ENCODE peak calls at places on chromosomes 11 and 22, in five cellular contexts. J, X, K, O and I are unnamed samples.
A peak's percentile ranks its signal among the peaks of the same experiment; 100 is the strongest.

GRCh38 chr11:64015935-64016468 is 19.7 kb upstream of the FLRT1 start:
- DNase-seq in K (no peak), X (no peak), J (no peak), O (no peak), I (no peak)

GRCh38 chr11:36594316-36594989 is at the start of gene IFTAP:
- DNase-seq in K (no peak), X (no peak), J (peak; percentile 88), O (peak; percentile 69), I (peak; percentile 42)

GRCh38 chr22:18994780-18995711 is 59.0 kb upstream of the PRODH start:
- DNase-seq in J (peak; percentile 61), K (no peak), O (no peak), X (no peak), I (no peak)

GRCh38 chr11:67996622-67997459 is 7.1 kb downstream of the UNC93B1 start:
- DNase-seq in K (peak; percentile 58), O (peak; percentile 76), J (peak; percentile 61), X (no peak), I (peak; percentile 75)

GRCh38 chr22:37019309-37020191 is at the start of the genes MPST and TST:
- DNase-seq in O (peak; percentile 87), J (peak; percentile 89), K (peak; percentile 83), X (peak; percentile 13), I (peak; percentile 77)

GRCh38 chr11:44104472-44105294 is 9.2 kb downstream of the EXT2 start:
- DNase-seq in X (no peak), K (no peak), O (no peak), J (no peak), I (no peak)

GRCh38 chr11:96306600-96306932 is 36.4 kb downstream of the MAML2 start:
- DNase-seq in K (no peak), X (no peak), O (no peak), J (no peak), I (no peak)

GRCh38 chr11:28903716-28904115 is 795.5 kb downstream of the METTL15 start:
- DNase-seq in X (no peak), K (no peak), J (peak; percentile 11), O (no peak), I (no peak)

GRCh38 chr11:119094816-119095065 is 6.9 kb downstream of the DPAGT1 start:
- DNase-seq in X (peak; percentile 55), J (peak; percentile 93), O (peak; percentile 93), K (peak; percentile 85), I (peak; percentile 78)

GRCh38 chr11:72643547-72643946 is 30.7 kb downstream of the PDE2A start:
- DNase-seq in O (no peak), K (no peak), X (no peak), J (no peak), I (peak; percentile 63)

GRCh38 chr11:91257593-91258170 is 966.9 kb upstream of the FAT3 start:
- DNase-seq in X (no peak), O (no peak), J (no peak), K (no peak), I (no peak)

GRCh38 chr11:77142091-77142975 is 14.3 kb downstream of the MYO7A start:
- DNase-seq in K (no peak), O (no peak), X (no peak), J (no peak), I (no peak)

GRCh38 chr11:74742070-74742469 is 6.6 kb upstream of the RNF169 start:
- DNase-seq in O (no peak), X (no peak), J (no peak), K (no peak), I (no peak)

GRCh38 chr11:9980931-9981330 is 313.1 kb downstream of the SBF2 start:
- DNase-seq in X (no peak), J (no peak), K (no peak), O (no peak), I (no peak)

GRCh38 chr11:99069831-99070444 is 49.2 kb downstream of the CNTN5 start:
- DNase-seq in X (no peak), K (no peak), J (peak; percentile 49), O (no peak), I (peak; percentile 56)

GRCh38 chr11:120883404-120884135 is 140.3 kb upstream of the TBCEL start:
- DNase-seq in X (peak; percentile 10), O (no peak), J (no peak), K (peak; percentile 40), I (peak; percentile 82)

GRCh38 chr11:117945047-117945820 is 16.0 kb upstream of the TMPRSS13 start:
- DNase-seq in J (no peak), O (no peak), K (no peak), X (no peak), I (no peak)

GRCh38 chr22:45534339-45535192 is 31.9 kb downstream of the FBLN1 start:
- DNase-seq in K (no peak), X (no peak), O (no peak), J (peak; percentile 72), I (peak; percentile 26)

GRCh38 chr11:132312161-132312560 is 941.7 kb downstream of the NTM start:
- DNase-seq in O (no peak), K (no peak), X (no peak), J (peak; percentile 23), I (peak; percentile 31)

GRCh38 chr11:67416416-67417335 is 1.2 kb downstream of the CARNS1 start:
- DNase-seq in O (peak; percentile 61), J (peak; percentile 49), X (no peak), K (no peak), I (peak; percentile 61)

GRCh38 chr11:27646051-27646818 is 54.0 kb downstream of the BDNF start:
- DNase-seq in K (peak; percentile 55), X (no peak), O (no peak), J (no peak), I (no peak)

GRCh38 chr11:2390091-2390870 is 10.3 kb upstream of the TSSC4 start:
- DNase-seq in J (no peak), X (no peak), O (peak; percentile 88), K (no peak), I (no peak)

GRCh38 chr22:36546932-36547331 is 18.0 kb upstream of the EIF3D start:
- DNase-seq in K (no peak), O (no peak), X (no peak), J (peak; percentile 32), I (peak; percentile 50)

GRCh38 chr11:2537896-2538855 is 93.4 kb downstream of the KCNQ1 start:
- DNase-seq in X (no peak), O (no peak), K (no peak), J (no peak), I (no peak)

GRCh38 chr22:39024923-39025322 is 4.0 kb downstream of the APOBEC3D start:
- DNase-seq in X (no peak), O (no peak), J (no peak), K (no peak), I (no peak)

GRCh38 chr11:74265256-74265655 is 46.2 kb downstream of the P4HA3 start:
- DNase-seq in J (no peak), X (no peak), O (no peak), K (no peak), I (no peak)

DNA sequence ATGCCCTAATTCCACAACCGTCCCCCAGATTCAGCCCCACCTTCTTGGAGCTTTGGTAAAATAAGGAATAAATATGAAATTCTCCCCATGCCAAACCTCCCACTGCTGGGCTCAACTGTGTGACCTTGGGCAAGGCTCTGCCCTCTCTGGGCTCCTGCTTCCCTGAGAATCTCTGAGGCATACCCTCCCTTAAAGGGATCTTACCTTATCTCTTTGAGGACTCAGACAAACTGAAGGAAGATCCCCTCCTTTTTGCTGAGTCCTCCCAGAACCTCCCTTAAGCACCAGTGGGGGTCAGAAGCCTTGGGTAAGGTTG is 2.7 kb downstream of the CD248 start:
- DNase-seq in X (no peak), K (no peak), J (no peak), O (no peak), I (no peak)
- H3K4me3 ChIP-seq in X (peak overlapping the region; percentile 70), K (peak overlapping the region; percentile 73), J (peak overlapping the region; percentile 27), O (no peak overlapping the region), I (no peak overlapping the region)

DNA sequence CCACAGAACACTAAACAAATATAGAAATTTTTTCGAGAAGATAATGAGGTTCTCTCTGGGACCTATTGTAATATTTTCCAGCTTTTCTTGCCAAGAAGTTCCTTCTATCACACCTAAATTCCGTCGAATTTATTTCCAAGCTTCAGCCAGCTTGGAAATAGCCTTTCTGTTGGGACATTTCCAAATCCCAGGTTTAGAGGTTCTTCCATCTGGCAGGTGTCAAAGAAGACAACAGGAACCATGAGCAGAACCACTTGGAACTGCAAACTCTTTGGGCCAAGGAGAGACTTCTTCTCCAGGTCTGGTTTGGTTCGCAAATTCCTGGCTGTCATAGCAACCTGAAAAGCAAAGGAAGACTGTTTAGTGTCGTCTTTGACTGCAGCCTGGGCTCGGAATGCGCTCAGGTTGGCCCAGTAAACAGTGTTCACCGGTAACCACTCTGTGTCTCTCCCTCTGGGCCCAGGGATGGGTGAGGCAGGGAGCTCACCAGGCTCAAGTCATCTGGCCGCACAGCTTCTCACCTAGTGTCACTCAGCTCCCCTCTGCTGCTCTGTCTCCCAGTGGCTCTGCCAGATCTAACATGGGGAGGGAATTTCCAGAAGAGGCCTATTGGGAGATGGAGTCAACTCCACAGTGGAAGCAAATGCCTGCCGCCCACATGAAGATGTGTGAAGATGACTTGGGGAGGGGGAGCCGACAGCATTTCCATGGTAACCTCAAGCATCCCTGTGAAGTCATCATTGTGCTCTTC is 11.8 kb upstream of the CLMP start:
- DNase-seq in K (no peak), X (no peak), J (peak; percentile 40), O (no peak), I (no peak)
- H3K9me3 ChIP-seq in K (no peaks in the 10 kb centered on the region), X (no peaks in the 10 kb centered on the region), J (no peaks in the 10 kb centered on the region), O (no peaks in the 10 kb centered on the region), I (no peaks in the 10 kb centered on the region)

GRCh38 chr11:69832561-69833413 is 13.6 kb upstream of the FGF3 start:
- DNase-seq in X (no peak), J (no peak), K (no peak), O (no peak), I (no peak)

GRCh38 chr11:69836401-69836800 is 17.2 kb upstream of the FGF3 start:
- DNase-seq in O (no peak), K (no peak), X (no peak), J (no peak), I (no peak)

GRCh38 chr11:69834811-69835800 is 15.9 kb upstream of the FGF3 start:
- DNase-seq in J (no peak), K (no peak), O (no peak), X (no peak), I (no peak)

GRCh38 chr11:69831985-69832384 is 12.8 kb upstream of the FGF3 start:
- DNase-seq in J (no peak), X (no peak), O (no peak), K (no peak), I (no peak)

DNA sequence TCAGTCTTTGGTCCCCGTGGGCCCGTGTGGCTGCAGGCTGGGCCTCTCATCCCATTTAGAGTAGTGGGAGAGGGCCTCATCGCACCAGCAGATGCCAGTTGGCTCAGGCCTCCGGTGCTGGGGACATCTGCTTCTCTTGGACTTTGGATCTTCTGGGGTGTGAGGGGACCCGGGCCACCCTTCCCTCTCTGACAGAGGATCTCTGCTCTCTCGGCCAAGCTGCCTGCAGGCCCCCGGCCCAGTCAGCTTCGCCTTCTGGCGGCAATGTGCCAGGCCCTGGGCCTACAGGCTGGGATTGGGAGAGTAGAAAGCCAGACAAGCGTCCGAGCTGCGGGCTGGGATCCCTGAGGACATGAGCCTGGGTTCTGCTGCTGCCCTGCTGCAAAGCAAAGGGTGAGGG is 15.0 kb upstream of the FGF3 start:
- DNase-seq in X (no peak), J (no peak), K (no peak), O (no peak), I (no peak)
- H3K27me3 ChIP-seq in X (no peaks in the 10 kb centered on the region), J (no peaks in the 10 kb centered on the region), K (peaks cover 90% of the 10 kb centered on the region), O (no peaks in the 10 kb centered on the region), I (no peaks in the 10 kb centered on the region)

DNA sequence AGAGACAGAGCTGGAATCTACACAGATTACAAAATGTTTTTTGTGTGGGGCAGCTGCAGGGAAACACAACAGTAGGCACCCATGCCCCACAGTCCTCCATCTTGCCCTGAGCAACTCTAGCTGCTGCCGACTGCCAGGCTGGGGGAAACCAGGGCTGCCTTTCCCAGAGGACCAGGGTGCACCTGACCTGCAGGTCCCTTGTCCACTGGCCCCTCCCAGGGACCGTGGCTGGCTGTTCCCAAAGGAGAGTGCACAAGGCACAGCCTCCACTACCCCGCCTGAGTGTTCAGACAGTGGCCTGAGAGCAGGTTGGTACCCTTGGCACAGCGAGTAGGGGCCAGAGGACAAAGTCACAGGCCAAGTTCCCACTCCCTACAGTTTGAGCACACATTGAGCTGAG is 181.8 kb downstream of the BARX2 start:
- DNase-seq in K (no peak), O (no peak), J (no peak), X (no peak), I (no peak)
- H3K4me3 ChIP-seq in K (no peak overlapping the region), O (no peak overlapping the region), J (no peak overlapping the region), X (no peak overlapping the region), I (no peak overlapping the region)